ENCODE peak calls at places on chromosomes 7 and 10, in five cellular contexts. J is HEK293T, I is HepG2, P is H1, V is GM12878. E is an unnamed sample.

GRCh38 chr7:51680594-51681409 is 364.2 kb upstream of the COBL start:
- DNase-seq in J (no peak), I (no peak), P (no peak), V (no peak), E (no peak)

GRCh38 chr7:2760098-2760889 is 72.3 kb downstream of the AMZ1 start:
- DNase-seq in J (peak; percentile 60), I (peak; percentile 46), P (no peak), V (no peak), E (peak; percentile 76)

GRCh38 chr7:32219416-32219815 is 149.2 kb upstream of the PDE1C start:
- DNase-seq in J (no peak), I (no peak), P (peak; percentile 16), V (no peak), E (no peak)

GRCh38 chr7:120273476-120273975 is 551 bp downstream of the KCND2 start:
- DNase-seq in J (peak; percentile 12), I (peak; percentile 0), P (peak; percentile 69), V (peak; percentile 15), E (peak; percentile 43)

GRCh38 chr10:124550305-124551034 is 88.8 kb downstream of the LHPP start:
- DNase-seq in J (no peak), I (no peak), P (no peak), V (no peak), E (no peak)

GRCh38 chr7:98138679-98139078 is 32.0 kb downstream of the LMTK2 start:
- DNase-seq in J (no peak), I (no peak), P (no peak), V (no peak), E (no peak)

GRCh38 chr10:10589540-10589939 is 428.1 kb upstream of the CELF2 start:
- DNase-seq in J (no peak), I (no peak), P (no peak), V (no peak), E (no peak)

GRCh38 chr7:107167483-107168232 is 1.1 kb upstream of the HBP1 start:
- DNase-seq in J (peak; percentile 36), I (peak; percentile 74), P (no peak), V (no peak), E (peak; percentile 48)

GRCh38 chr10:95233377-95234034 is 39.5 kb downstream of the ACSM6 start:
- DNase-seq in J (no peak), I (no peak), P (no peak), V (no peak), E (no peak)

GRCh38 chr7:39432368-39432767 is 133.8 kb upstream of the YAE1 start:
- DNase-seq in J (no peak), I (no peak), P (no peak), V (no peak), E (no peak)

GRCh38 chr10:98055875-98056516 is 25.6 kb upstream of the CRTAC1 start:
- DNase-seq in J (peak; percentile 39), I (no peak), P (peak; percentile 81), V (no peak), E (peak; percentile 36)

GRCh38 chr7:44292876-44293560 is 32.4 kb downstream of the CAMK2B start:
- DNase-seq in J (no peak), I (no peak), P (peak; percentile 32), V (no peak), E (no peak)

GRCh38 chr10:94115725-94116124 is 122.0 kb downstream of the PLCE1 start:
- DNase-seq in J (no peak), I (no peak), P (no peak), V (no peak), E (no peak)

GRCh38 chr7:12982178-12982577 is 294.7 kb downstream of the ARL4A start:
- DNase-seq in J (no peak), I (no peak), P (no peak), V (no peak), E (no peak)

GRCh38 chr7:77327067-77327931 is 88.8 kb downstream of the GSAP start:
- DNase-seq in J (no peak), I (peak; percentile 25), P (no peak), V (no peak), E (no peak)

GRCh38 chr10:58320351-58321065 is 14.3 kb upstream of the UBE2D1 start:
- DNase-seq in J (no peak), I (no peak), P (no peak), V (no peak), E (no peak)

GRCh38 chr7:118013252-118014010 is 140.2 kb upstream of the CTTNBP2 start:
- DNase-seq in J (no peak), I (no peak), P (no peak), V (no peak), E (no peak)

GRCh38 chr10:70508912-70509366 is 30.4 kb downstream of the PALD1 start:
- DNase-seq in J (no peak), I (no peak), P (peak; percentile 60), V (no peak), E (no peak)

GRCh38 chr10:106189254-106189653 is 975.3 kb downstream of the SORCS1 start:
- DNase-seq in J (peak; percentile 40), I (peak; percentile 5), P (peak; percentile 53), V (no peak), E (peak; percentile 33)

GRCh38 chr7:128783143-128783799 is 7.7 kb upstream of the OPN1SW start:
- DNase-seq in J (peak; percentile 78), I (peak; percentile 61), P (peak; percentile 99), V (no peak), E (no peak)
- TF ChIP-seq SUZ12 in J (no peak), I (no peak), P (no peak), V (no peak), E (no peak)

GRCh38 chr10:86135191-86135590 is 231.4 kb downstream of the GRID1 start:
- DNase-seq in J (no peak), I (no peak), P (no peak), V (no peak), E (no peak)

GRCh38 chr10:86138551-86139065 is 228.0 kb downstream of the GRID1 start:
- DNase-seq in J (no peak), I (no peak), P (no peak), V (no peak), E (no peak)

GRCh38 chr10:86137561-86137960 is 229.0 kb downstream of the GRID1 start:
- DNase-seq in J (no peak), I (no peak), P (no peak), V (no peak), E (no peak)

GRCh38 chr10:86141896-86142295 is 224.7 kb downstream of the GRID1 start:
- DNase-seq in J (no peak), I (no peak), P (no peak), V (no peak), E (no peak)

DNA sequence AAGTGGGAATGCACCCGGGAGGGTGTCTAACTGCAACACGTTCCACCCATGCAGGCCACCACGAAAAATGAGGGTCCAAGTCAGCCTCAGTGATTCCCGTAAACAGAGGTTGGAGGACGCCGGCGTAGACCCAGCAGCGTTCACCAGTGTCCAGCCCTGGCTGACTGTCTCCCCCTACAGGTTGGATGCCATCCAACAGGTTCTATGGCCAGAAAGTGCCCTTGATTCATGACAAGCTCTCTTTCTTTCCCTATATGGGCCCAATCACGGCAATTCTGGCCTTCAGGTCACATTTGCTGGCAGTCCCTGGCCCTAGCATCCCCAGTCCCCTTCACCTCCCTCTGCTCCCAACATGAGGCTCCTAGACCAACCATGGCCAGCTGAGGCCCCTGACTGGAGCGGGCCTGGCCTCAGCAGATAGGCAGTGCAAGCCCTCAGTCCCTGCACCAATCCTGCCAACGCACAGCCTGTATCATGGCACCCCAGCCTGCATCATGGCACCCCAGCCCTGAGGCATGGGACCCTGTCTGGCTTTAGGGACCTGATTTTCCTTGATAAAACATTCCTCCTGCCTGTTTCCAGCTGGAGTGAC is 227.4 kb downstream of the GRID1 start:
- DNase-seq in J (peak; percentile 63), I (peak; percentile 16), P (peak; percentile 84), V (no peak), E (no peak)
- TF ChIP-seq SUZ12 in J (no peak), I (no peak), P (no peak), V (no peak), E (no peak)

GRCh38 chr7:78747568-78747967 is 705.9 kb downstream of the MAGI2 start:
- DNase-seq in J (no peak), I (no peak), P (no peak), V (no peak), E (no peak)

GRCh38 chr7:78746261-78746660 is 707.2 kb downstream of the MAGI2 start:
- DNase-seq in J (no peak), I (no peak), P (no peak), V (no peak), E (no peak)

GRCh38 chr7:78742694-78743093 is 710.8 kb downstream of the MAGI2 start:
- DNase-seq in J (no peak), I (no peak), P (no peak), V (no peak), E (no peak)
- TF ChIP-seq SUZ12 in J (no peak), I (no peak), P (no peak), V (no peak), E (no peak)

GRCh38 chr10:51718804-51719291 is 19.5 kb upstream of the CSTF2T start:
- DNase-seq in J (no peak), I (no peak), P (no peak), V (no peak), E (no peak)
- TF ChIP-seq SUZ12 in J (no peak), I (no peak), P (no peak), V (no peak), E (no peak)

GRCh38 chr10:102776779-102777417 is 33.1 kb downstream of the WBP1L start:
- DNase-seq in J (no peak), I (peak; percentile 85), P (peak; percentile 67), V (no peak), E (peak; percentile 63)
- TF ChIP-seq SUZ12 in J (no peak), I (no peak), P (no peak), V (no peak), E (no peak)

E was measured in NT2/D1.